ENCODE peak calls at places on chromosomes 7 and 10, in four cellular contexts. O, C, E and Z are unnamed samples.

GRCh38 chr10:116118851-116119250 is 154.2 kb downstream of the GFRA1 start:
- DNase-seq in O (no peak), C (no peak), E (no peak), Z (no peak)

GRCh38 chr10:21010615-21011014 is 113.5 kb upstream of the NEBL start:
- DNase-seq in O (no peak), C (no peak), E (no peak), Z (no peak)

GRCh38 chr7:105210721-105211205 is 178.0 kb downstream of the SRPK2 start:
- DNase-seq in O (peak; percentile 45), C (no peak), E (no peak), Z (peak; percentile 22)

GRCh38 chr7:20785211-20786048 is 1.3 kb downstream of the SP8 start:
- DNase-seq in O (no peak), C (peak; percentile 50), E (no peak), Z (peak; percentile 46)

GRCh38 chr10:132355754-132356153 is 23.8 kb downstream of the LRRC27 start:
- DNase-seq in O (no peak), C (no peak), E (no peak), Z (no peak)

GRCh38 chr7:121485457-121486243 is 89.5 kb upstream of the FAM3C start:
- DNase-seq in O (no peak), C (no peak), E (no peak), Z (no peak)

GRCh38 chr10:88680958-88681357 is 16.7 kb downstream of the LIPF start:
- DNase-seq in O (no peak), C (no peak), E (no peak), Z (no peak)

GRCh38 chr7:20532841-20533240 is 82.6 kb upstream of the ABCB5 start:
- DNase-seq in O (no peak), C (no peak), E (no peak), Z (no peak)

GRCh38 chr10:103843854-103844567 is 11.4 kb downstream of the SH3PXD2A start:
- DNase-seq in O (no peak), C (no peak), E (peak; percentile 83), Z (no peak)

GRCh38 chr7:70317356-70317755 is 719.1 kb downstream of the AUTS2 start:
- DNase-seq in O (no peak), C (no peak), E (peak; percentile 22), Z (no peak)

GRCh38 chr10:79178614-79179403 is 110.0 kb downstream of the ZMIZ1 start:
- DNase-seq in O (peak; percentile 29), C (no peak), E (peak; percentile 76), Z (no peak)

GRCh38 chr10:24115403-24115802 is 93.5 kb upstream of the KIAA1217 start:
- DNase-seq in O (no peak), C (no peak), E (no peak), Z (no peak)

GRCh38 chr10:14815681-14816080 is 22.2 kb downstream of the CDNF start:
- DNase-seq in O (no peak), C (no peak), E (no peak), Z (no peak)

GRCh38 chr7:158096582-158096981 is 491.0 kb downstream of the PTPRN2 start:
- DNase-seq in O (no peak), C (no peak), E (no peak), Z (no peak)

GRCh38 chr7:128215739-128216138 is 25.3 kb upstream of the LEP start:
- DNase-seq in O (no peak), C (no peak), E (no peak), Z (no peak)

GRCh38 chr10:97180367-97180763 is 5.4 kb downstream of the SLIT1 start:
- DNase-seq in O (no peak), C (no peak), E (no peak), Z (no peak)

GRCh38 chr10:105800626-105801025 is 1159.5 kb downstream of the SORCS3 start:
- DNase-seq in O (no peak), C (no peak), E (no peak), Z (no peak)

GRCh38 chr10:126654579-126654978 is 15.9 kb downstream of the C10orf90 start:
- DNase-seq in O (no peak), C (no peak), E (no peak), Z (no peak)

GRCh38 chr7:108034586-108034985 is 31.6 kb upstream of the LAMB1 start:
- DNase-seq in O (no peak), C (no peak), E (no peak), Z (no peak)

GRCh38 chr10:124703778-124704427 is 40.3 kb downstream of the FAM53B start:
- DNase-seq in O (no peak), C (no peak), E (peak; percentile 93), Z (no peak)

GRCh38 chr10:75999515-76000209 is 568.2 kb downstream of the LRMDA start:
- DNase-seq in O (no peak), C (no peak), E (no peak), Z (no peak)

GRCh38 chr7:149879271-149879711 is 5.5 kb downstream of the ATP6V0E2 start:
- DNase-seq in O (no peak), C (no peak), E (no peak), Z (no peak)

GRCh38 chr10:130220251-130221185 is 84.3 kb downstream of the GLRX3 start:
- DNase-seq in O (no peak), C (no peak), E (no peak), Z (no peak)

GRCh38 chr7:134686782-134687181 is 40.1 kb downstream of the BPGM start:
- DNase-seq in O (no peak), C (no peak), E (no peak), Z (no peak)

GRCh38 chr10:102714621-102715455 is at the start of gene SFXN2:
- DNase-seq in O (no peak), C (peak; percentile 74), E (no peak), Z (peak; percentile 42)

GRCh38 chr7:1588978-1589377 is 19.1 kb upstream of the PSMG3 start:
- DNase-seq in O (no peak), C (no peak), E (no peak), Z (no peak)

GRCh38 chr7:92622680-92623079 is 32.5 kb upstream of the FAM133B start:
- DNase-seq in O (no peak), C (no peak), E (no peak), Z (no peak)

GRCh38 chr7:41047192-41047591 is 655.7 kb downstream of the INHBA start:
- DNase-seq in O (no peak), C (no peak), E (no peak), Z (no peak)

GRCh38 chr7:26653430-26653911 is 210.9 kb downstream of the SKAP2 start:
- DNase-seq in O (no peak), C (no peak), E (no peak), Z (no peak)

GRCh38 chr7:27586825-27587224 is 75.9 kb downstream of the HIBADH start:
- DNase-seq in O (peak; percentile 69), C (peak; percentile 13), E (no peak), Z (peak; percentile 24)

GRCh38 chr7:152050547-152050971 is 25.1 kb downstream of the GALNT11 start:
- DNase-seq in O (no peak), C (no peak), E (no peak), Z (no peak)

DNA sequence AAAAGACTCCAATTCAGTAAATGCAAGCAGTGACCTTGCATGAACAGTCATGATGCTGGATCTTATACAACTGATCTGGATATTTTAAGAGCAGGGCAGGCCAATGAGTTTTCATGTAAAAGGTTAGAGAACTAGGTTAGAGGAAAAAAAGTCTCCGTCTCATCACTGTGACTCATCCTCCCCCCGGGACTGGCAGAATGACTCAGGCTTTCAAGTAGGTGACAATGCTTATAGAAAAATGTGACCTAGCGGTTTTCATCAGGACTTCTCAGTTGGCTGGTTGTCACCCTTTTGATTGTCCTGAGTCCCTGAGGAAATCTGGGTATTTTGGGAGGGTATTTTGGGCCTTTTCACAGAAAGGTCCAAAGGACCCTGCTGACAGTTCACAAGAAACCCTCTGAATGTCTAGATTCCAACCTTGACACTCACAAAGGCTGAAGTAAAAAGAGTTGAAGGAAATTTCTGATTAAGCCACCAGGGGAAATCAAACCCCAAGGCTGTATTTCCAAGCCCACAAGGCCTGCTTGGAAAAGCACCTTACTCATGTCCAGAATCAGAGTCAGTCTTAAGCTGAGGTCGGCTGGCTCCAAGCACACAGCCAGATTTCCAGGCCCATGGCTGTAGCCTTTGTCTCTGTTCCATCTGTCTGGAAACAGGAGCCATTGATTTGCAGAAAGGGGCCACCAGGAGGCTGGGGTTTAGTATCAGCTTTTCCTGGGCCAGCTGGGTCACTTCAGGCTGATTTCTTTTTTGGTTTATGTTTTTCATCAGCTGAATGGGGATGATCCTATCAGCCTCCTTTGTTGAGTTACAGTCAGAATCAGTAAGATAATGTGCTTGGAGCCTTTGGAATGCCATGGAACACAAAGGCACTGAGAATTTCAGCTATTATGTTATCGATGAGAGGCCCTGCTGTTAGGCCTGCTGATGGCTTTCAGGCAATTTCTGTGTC is 226.4 kb upstream of the HABP2 start:
- DNase-seq in O (peak; percentile 13), C (peak; percentile 17), E (peak; percentile 62), Z (peak; percentile 39)
- TF ChIP-seq CTCF in O (no peak), C (no peak), E (no peak), Z (no peak)

GRCh38 chr7:144588535-144588934 is 185.0 kb upstream of the NOBOX start:
- DNase-seq in O (no peak), C (no peak), E (no peak), Z (no peak)

GRCh38 chr7:144587701-144588100 is 184.2 kb upstream of the NOBOX start:
- DNase-seq in O (no peak), C (no peak), E (no peak), Z (no peak)

GRCh38 chr7:144584741-144585140 is 181.2 kb upstream of the NOBOX start:
- DNase-seq in O (no peak), C (no peak), E (no peak), Z (no peak)
- TF ChIP-seq CTCF in O (no peak), C (no peak), E (no peak), Z (no peak)

GRCh38 chr7:29086545-29086944 is 59.8 kb downstream of the CPVL start:
- DNase-seq in O (no peak), C (no peak), E (no peak), Z (no peak)

GRCh38 chr7:29095666-29096560 is 50.4 kb downstream of the CPVL start:
- DNase-seq in O (no peak), C (no peak), E (no peak), Z (no peak)

GRCh38 chr7:29087840-29088169 is 58.5 kb downstream of the CPVL start:
- DNase-seq in O (no peak), C (no peak), E (no peak), Z (no peak)

GRCh38 chr7:29091121-29091601 is 55.2 kb downstream of the CPVL start:
- DNase-seq in O (peak; percentile 5), C (no peak), E (peak; percentile 50), Z (peak; percentile 10)

GRCh38 chr7:29091722-29092121 is 54.6 kb downstream of the CPVL start:
- DNase-seq in O (peak; percentile 45), C (no peak), E (no peak), Z (peak; percentile 70)
- TF ChIP-seq CTCF in O (peak; percentile 29), C (no peak), E (no peak), Z (no peak)

GRCh38 chr10:101441539-101442455 is 87.8 kb downstream of the BTRC start:
- DNase-seq in O (peak; percentile 4), C (peak; percentile 17), E (no peak), Z (peak; percentile 44)

GRCh38 chr10:101444499-101444898 is 90.5 kb downstream of the BTRC start:
- DNase-seq in O (no peak), C (no peak), E (no peak), Z (no peak)

GRCh38 chr10:101446071-101446470 is 92.1 kb downstream of the BTRC start:
- DNase-seq in O (no peak), C (no peak), E (no peak), Z (no peak)

GRCh38 chr10:101442456-101442800 is 88.5 kb downstream of the BTRC start:
- DNase-seq in O (no peak), C (no peak), E (no peak), Z (no peak)

DNA sequence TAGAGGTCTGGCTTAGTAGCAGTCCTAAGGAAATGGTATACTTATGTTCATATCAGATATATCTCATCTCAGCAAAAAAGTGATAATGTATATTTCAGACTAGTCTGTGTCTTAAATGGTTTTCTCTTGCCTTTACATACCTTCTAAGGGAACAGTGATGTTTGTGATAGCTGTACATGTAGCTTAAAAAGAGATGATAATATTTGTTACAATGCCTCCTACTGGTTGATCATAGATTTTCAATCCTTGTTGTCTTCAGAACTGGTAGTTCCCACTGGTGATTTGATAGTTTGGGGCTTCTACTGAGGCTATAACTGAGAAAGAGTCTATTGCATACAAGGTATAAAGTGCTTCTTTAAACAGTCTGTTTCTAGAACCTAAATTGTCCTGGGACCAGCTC is 90.1 kb downstream of the BTRC start:
- DNase-seq in O (no peak), C (no peak), E (no peak), Z (peak; percentile 12)
- TF ChIP-seq CTCF in O (peak; percentile 33), C (no peak), E (no peak), Z (peak; percentile 36)